ENCODE peak calls at places on chromosomes 3 and 15, in four cellular contexts. P is omental fat pad, M is left ventricle myocardium inferior, U is GM10248. L is an unnamed sample.

GRCh38 chr3:96961576-96961975 is 147.2 kb downstream of the EPHA6 start:
- DNase-seq in P (no peak), M (no peak), U (no peak), L (no peak)

GRCh38 chr3:38579146-38579545 is 70.3 kb downstream of the SCN5A start:
- DNase-seq in P (no peak), M (peak; percentile 89), U (no peak), L (peak; percentile 35)

GRCh38 chr3:12157026-12157425 is 1.7 kb downstream of the TIMP4 start:
- DNase-seq in P (no peak), M (no peak), U (no peak), L (no peak)

GRCh38 chr3:23421811-23422510 is 218.8 kb downstream of the UBE2E2 start:
- DNase-seq in P (no peak), M (no peak), U (no peak), L (no peak)

GRCh38 chr3:181892848-181893247 is 181.1 kb downstream of the SOX2 start:
- DNase-seq in P (no peak), M (no peak), U (no peak), L (no peak)

GRCh38 chr3:74413547-74414241 is 200.8 kb downstream of the CNTN3 start:
- DNase-seq in P (no peak), M (no peak), U (no peak), L (no peak)

GRCh38 chr3:38827791-38828190 is 11.8 kb upstream of the SCN10A start:
- DNase-seq in P (no peak), M (no peak), U (no peak), L (no peak)

GRCh38 chr3:87997298-87997697 is 61.5 kb downstream of the CGGBP1 start:
- DNase-seq in P (no peak), M (no peak), U (no peak), L (no peak)

GRCh38 chr15:64146041-64146440 is 5.5 kb upstream of the SNX22 start:
- DNase-seq in P (no peak), M (peak; percentile 63), U (no peak), L (no peak)

GRCh38 chr3:40254898-40255297 is 54.6 kb upstream of the EIF1B start:
- DNase-seq in P (no peak), M (no peak), U (no peak), L (no peak)

GRCh38 chr3:40255532-40255931 is 54.0 kb upstream of the EIF1B start:
- DNase-seq in P (no peak), M (no peak), U (no peak), L (no peak)

GRCh38 chr3:40258064-40258463 is 51.4 kb upstream of the EIF1B start:
- DNase-seq in P (no peak), M (no peak), U (no peak), L (no peak)

GRCh38 chr3:40262331-40262730 is 47.2 kb upstream of the EIF1B start:
- DNase-seq in P (no peak), M (no peak), U (no peak), L (no peak)

DNA sequence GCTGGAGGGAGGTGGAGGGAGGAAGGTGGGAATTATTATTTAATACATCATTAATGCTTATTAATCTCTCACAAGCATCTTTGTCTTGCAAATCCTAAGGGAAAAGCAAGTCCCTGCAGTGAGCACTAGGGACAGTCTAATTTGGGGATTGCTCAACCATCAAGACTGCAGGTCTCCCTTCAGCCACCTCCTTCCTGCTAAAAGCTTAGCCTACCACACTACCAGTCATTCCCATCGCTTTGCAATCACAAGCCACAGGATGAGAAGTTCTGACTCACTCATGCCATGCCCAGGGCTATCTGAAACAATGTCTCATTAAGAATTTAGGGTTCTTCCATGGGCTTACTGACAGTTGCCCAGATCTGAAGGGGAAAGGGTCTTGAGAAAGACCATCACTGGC is 51.0 kb upstream of the EIF1B start:
- DNase-seq in P (no peak), M (no peak), U (no peak), L (no peak)
- TF ChIP-seq CTCF in P (no peak), M (no peak), U (no peak), L (no peak)

DNA sequence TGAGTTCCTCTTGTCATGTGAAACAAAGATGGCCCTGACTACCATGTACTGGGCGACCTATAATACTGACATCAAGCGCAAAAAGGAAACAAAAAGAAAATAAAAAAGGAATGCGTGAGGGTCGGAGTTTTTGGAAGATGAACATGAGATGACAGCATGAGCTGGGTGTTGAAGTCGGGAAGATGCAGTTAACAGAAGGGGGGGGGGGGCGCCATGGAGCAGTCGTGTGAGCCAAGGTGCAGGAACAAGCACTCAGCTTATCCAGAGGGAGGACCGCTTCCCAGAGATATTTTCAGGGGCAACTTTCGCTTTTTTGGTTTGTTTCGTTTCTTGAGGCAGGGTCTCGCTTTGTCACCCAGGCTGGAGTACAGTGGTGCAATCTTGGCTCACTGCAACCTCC is 110.2 kb downstream of the RORA start:
- DNase-seq in P (no peak), M (no peak), U (no peak), L (no peak)
- TF ChIP-seq CTCF in P (no peak), M (no peak), U (no peak), L (peak; percentile 21)

DNA sequence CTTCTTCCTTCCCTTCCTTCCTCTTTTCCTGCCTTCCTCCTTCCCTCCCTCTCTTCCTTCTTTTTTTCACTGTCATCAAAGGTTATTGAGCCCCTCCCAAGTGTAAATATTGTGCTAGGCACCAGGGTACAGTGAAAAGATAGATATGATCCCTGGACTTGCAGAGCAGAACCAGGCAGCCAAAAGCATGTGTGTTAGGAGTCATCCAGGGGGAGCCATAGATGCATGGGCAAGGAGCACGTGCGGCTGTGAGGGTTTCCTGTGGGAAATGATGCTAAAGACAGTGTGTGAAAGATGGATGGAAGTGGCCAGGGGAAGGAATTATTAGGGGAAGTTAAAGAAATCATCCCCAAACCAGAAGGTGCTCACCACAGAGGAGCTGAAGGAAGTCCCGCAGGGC is 65.2 kb downstream of the NR2F2 start:
- DNase-seq in P (no peak), M (no peak), U (no peak), L (no peak)
- TF ChIP-seq CTCF in P (no peak), M (no peak), U (no peak), L (no peak)

GRCh38 chr3:159322322-159322939 is 520.6 kb downstream of the MFSD1 start:
- DNase-seq in P (no peak), M (peak; percentile 38), U (peak; percentile 42), L (peak; percentile 53)
- TF ChIP-seq CTCF in P (no peak), M (peak; percentile 74), U (peak; percentile 79), L (peak; percentile 55)

GRCh38 chr3:16319307-16319706 is 54.3 kb downstream of the OXNAD1 start:
- DNase-seq in P (no peak), M (no peak), U (peak; percentile 38), L (no peak)
- TF ChIP-seq CTCF in P (no peak), M (peak; percentile 39), U (peak; percentile 29), L (peak; percentile 16)

DNA sequence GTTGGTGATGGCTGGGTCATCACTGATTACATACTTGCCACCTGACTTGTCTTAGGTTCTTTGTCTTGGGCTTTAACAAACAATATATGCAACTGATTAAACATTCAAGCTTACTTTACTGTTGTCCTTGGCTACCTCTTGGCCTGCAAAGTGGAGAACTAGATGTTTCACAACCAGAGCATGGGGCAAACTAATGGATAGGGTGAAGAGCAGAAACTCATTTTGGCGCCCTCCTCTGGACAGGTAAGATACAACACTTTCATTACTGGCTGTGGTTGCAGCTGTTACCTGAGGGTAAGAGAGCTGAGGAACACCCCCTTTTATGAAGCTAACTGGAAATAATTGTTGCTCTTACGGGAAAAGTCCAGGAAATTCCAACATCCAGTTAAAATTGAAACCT is 262.1 kb downstream of the NAALADL2 start:
- DNase-seq in P (no peak), M (no peak), U (no peak), L (no peak)
- TF ChIP-seq CTCF in P (no peak), M (no peak), U (no peak), L (no peak)

GRCh38 chr3:16290827-16291196 is 25.8 kb downstream of the OXNAD1 start:
- DNase-seq in P (no peak), M (no peak), U (no peak), L (no peak)
- TF ChIP-seq CTCF in P (no peak), M (no peak), U (no peak), L (no peak)

L was measured in psoas muscle.